ENCODE peak calls at places on chromosome 4, in six cellular contexts. One of them, this sample, is unnamed. For H3K4me1, the result is how much of the 10 kb centered on the place peaks cover.

GRCh38 chr4:93475730-93476129 is 352.8 kb upstream of the ATOH1 start:
- DNase-seq in adrenal gland: no peak
- DNase-seq in heart left ventricle: no peak
- DNase-seq in suprapubic skin: no peak
- DNase-seq in HCT116: no peak
- DNase-seq in HepG2: no peak
- DNase-seq in this sample: no peak

GRCh38 chr4:92182006-92182735 is 121.6 kb upstream of the GRID2 start:
- DNase-seq in adrenal gland: no peak
- DNase-seq in heart left ventricle: no peak
- DNase-seq in suprapubic skin: no peak
- DNase-seq in HCT116: no peak
- DNase-seq in HepG2: no peak
- DNase-seq in this sample: no peak

GRCh38 chr4:1383728-1384591 is 22.3 kb downstream of the NKX1-1 start:
- DNase-seq in adrenal gland: no peak
- DNase-seq in heart left ventricle: peak
- DNase-seq in suprapubic skin: no peak
- DNase-seq in HCT116: no peak
- DNase-seq in HepG2: no peak
- DNase-seq in this sample: no peak

GRCh38 chr4:68129793-68130192 is at the start of gene TMPRSS11F:
- DNase-seq in adrenal gland: no peak
- DNase-seq in heart left ventricle: no peak
- DNase-seq in suprapubic skin: no peak
- DNase-seq in HCT116: peak
- DNase-seq in HepG2: no peak
- DNase-seq in this sample: no peak

GRCh38 chr4:8306511-8307021 is 37.0 kb downstream of the HTRA3 start:
- DNase-seq in adrenal gland: no peak
- DNase-seq in heart left ventricle: no peak
- DNase-seq in suprapubic skin: peak
- DNase-seq in HCT116: no peak
- DNase-seq in HepG2: no peak
- DNase-seq in this sample: peak

GRCh38 chr4:56728512-56728911 is 47.4 kb upstream of the HOPX start:
- DNase-seq in adrenal gland: peak
- DNase-seq in heart left ventricle: peak
- DNase-seq in suprapubic skin: no peak
- DNase-seq in HCT116: no peak
- DNase-seq in HepG2: no peak
- DNase-seq in this sample: peak

GRCh38 chr4:126986828-126987227 is 645.9 kb upstream of the INTU start:
- DNase-seq in adrenal gland: no peak
- DNase-seq in heart left ventricle: no peak
- DNase-seq in suprapubic skin: no peak
- DNase-seq in HCT116: no peak
- DNase-seq in HepG2: no peak
- DNase-seq in this sample: no peak

GRCh38 chr4:9926591-9926990 is 94.7 kb downstream of the SLC2A9 start:
- DNase-seq in adrenal gland: no peak
- DNase-seq in heart left ventricle: no peak
- DNase-seq in suprapubic skin: no peak
- DNase-seq in HCT116: no peak
- DNase-seq in HepG2: no peak
- DNase-seq in this sample: no peak

GRCh38 chr4:170599894-170600293 is 510.1 kb upstream of the AADAT start:
- DNase-seq in adrenal gland: no peak
- DNase-seq in heart left ventricle: no peak
- DNase-seq in suprapubic skin: no peak
- DNase-seq in HCT116: no peak
- DNase-seq in HepG2: no peak
- DNase-seq in this sample: no peak

GRCh38 chr4:80417019-80417418 is 81.5 kb downstream of the CFAP299 start:
- DNase-seq in adrenal gland: no peak
- DNase-seq in heart left ventricle: no peak
- DNase-seq in suprapubic skin: no peak
- DNase-seq in HCT116: no peak
- DNase-seq in HepG2: no peak
- DNase-seq in this sample: no peak

GRCh38 chr4:104488151-104488550 is 6.5 kb downstream of the CXXC4 start:
- DNase-seq in adrenal gland: no peak
- DNase-seq in heart left ventricle: no peak
- DNase-seq in suprapubic skin: no peak
- DNase-seq in HCT116: no peak
- DNase-seq in HepG2: no peak
- DNase-seq in this sample: no peak

GRCh38 chr4:88526221-88526815 is 2.7 kb upstream of the PYURF start:
- DNase-seq in adrenal gland: no peak
- DNase-seq in heart left ventricle: no peak
- DNase-seq in suprapubic skin: no peak
- DNase-seq in HCT116: no peak
- DNase-seq in HepG2: no peak
- DNase-seq in this sample: no peak

GRCh38 chr4:54090804-54091623 is 8.9 kb upstream of the GSX2 start:
- DNase-seq in adrenal gland: no peak
- DNase-seq in heart left ventricle: peak
- DNase-seq in suprapubic skin: no peak
- DNase-seq in HCT116: no peak
- DNase-seq in HepG2: peak
- DNase-seq in this sample: no peak

GRCh38 chr4:183335369-183335940 is 13.2 kb upstream of the CLDN24 start:
- DNase-seq in adrenal gland: no peak
- DNase-seq in heart left ventricle: no peak
- DNase-seq in suprapubic skin: peak
- DNase-seq in HCT116: peak
- DNase-seq in HepG2: peak
- DNase-seq in this sample: no peak

GRCh38 chr4:122921971-122922876 is at the start of gene NUDT6:
- DNase-seq in adrenal gland: peak
- DNase-seq in heart left ventricle: peak
- DNase-seq in suprapubic skin: peak
- DNase-seq in HCT116: no peak
- DNase-seq in HepG2: peak
- DNase-seq in this sample: peak

GRCh38 chr4:122948671-122949070 is 26.3 kb upstream of the NUDT6 start:
- DNase-seq in adrenal gland: no peak
- DNase-seq in heart left ventricle: no peak
- DNase-seq in suprapubic skin: no peak
- DNase-seq in HCT116: no peak
- DNase-seq in HepG2: no peak
- DNase-seq in this sample: no peak

GRCh38 chr4:183602444-183603102 is 56.4 kb downstream of the RWDD4 start:
- DNase-seq in adrenal gland: no peak
- DNase-seq in heart left ventricle: no peak
- DNase-seq in suprapubic skin: no peak
- DNase-seq in HCT116: no peak
- DNase-seq in HepG2: no peak
- DNase-seq in this sample: no peak

GRCh38 chr4:55378617-55379467 is 16.9 kb upstream of the TMEM165 start:
- DNase-seq in adrenal gland: no peak
- DNase-seq in heart left ventricle: no peak
- DNase-seq in suprapubic skin: no peak
- DNase-seq in HCT116: peak
- DNase-seq in HepG2: no peak
- DNase-seq in this sample: no peak

GRCh38 chr4:66688674-66689073 is 856.6 kb downstream of the CENPC start:
- DNase-seq in adrenal gland: no peak
- DNase-seq in heart left ventricle: no peak
- DNase-seq in suprapubic skin: no peak
- DNase-seq in HCT116: no peak
- DNase-seq in HepG2: no peak
- DNase-seq in this sample: no peak

GRCh38 chr4:88938138-88938537 is 118.8 kb downstream of the FAM13A start:
- DNase-seq in adrenal gland: no peak
- DNase-seq in heart left ventricle: no peak
- DNase-seq in suprapubic skin: no peak
- DNase-seq in HCT116: no peak
- DNase-seq in HepG2: no peak
- DNase-seq in this sample: no peak

GRCh38 chr4:128776794-128777216 is 32.7 kb upstream of the JADE1 start:
- DNase-seq in adrenal gland: peak
- DNase-seq in heart left ventricle: peak
- DNase-seq in suprapubic skin: no peak
- DNase-seq in HCT116: no peak
- DNase-seq in HepG2: no peak
- DNase-seq in this sample: no peak

GRCh38 chr4:9970399-9971011 is 50.8 kb downstream of the SLC2A9 start:
- DNase-seq in adrenal gland: no peak
- DNase-seq in heart left ventricle: no peak
- DNase-seq in suprapubic skin: no peak
- DNase-seq in HCT116: no peak
- DNase-seq in HepG2: no peak
- DNase-seq in this sample: no peak

GRCh38 chr4:121726642-121727268 is 30.0 kb upstream of the ANXA5 start:
- DNase-seq in adrenal gland: no peak
- DNase-seq in heart left ventricle: no peak
- DNase-seq in suprapubic skin: no peak
- DNase-seq in HCT116: peak
- DNase-seq in HepG2: peak
- DNase-seq in this sample: no peak

GRCh38 chr4:95049838-95050237 is 292.1 kb downstream of the BMPR1B start:
- DNase-seq in adrenal gland: no peak
- DNase-seq in heart left ventricle: no peak
- DNase-seq in suprapubic skin: no peak
- DNase-seq in HCT116: no peak
- DNase-seq in HepG2: no peak
- DNase-seq in this sample: no peak

GRCh38 chr4:76611164-76611563 is 176.1 kb downstream of the SHROOM3 start:
- DNase-seq in adrenal gland: no peak
- DNase-seq in heart left ventricle: no peak
- DNase-seq in suprapubic skin: no peak
- DNase-seq in HCT116: no peak
- DNase-seq in HepG2: no peak
- DNase-seq in this sample: no peak

GRCh38 chr4:13750594-13750993 is 123.1 kb upstream of the BOD1L1 start:
- DNase-seq in adrenal gland: no peak
- DNase-seq in heart left ventricle: no peak
- DNase-seq in suprapubic skin: no peak
- DNase-seq in HCT116: no peak
- DNase-seq in HepG2: no peak
- DNase-seq in this sample: no peak

GRCh38 chr4:15598644-15599043 is 56.5 kb downstream of the FBXL5 start:
- DNase-seq in adrenal gland: no peak
- DNase-seq in heart left ventricle: no peak
- DNase-seq in suprapubic skin: no peak
- DNase-seq in HCT116: no peak
- DNase-seq in HepG2: no peak
- DNase-seq in this sample: no peak

GRCh38 chr4:41141910-41142309 is 72.4 kb downstream of the APBB2 start:
- DNase-seq in adrenal gland: no peak
- DNase-seq in heart left ventricle: no peak
- DNase-seq in suprapubic skin: no peak
- DNase-seq in HCT116: no peak
- DNase-seq in HepG2: no peak
- DNase-seq in this sample: no peak

DNA sequence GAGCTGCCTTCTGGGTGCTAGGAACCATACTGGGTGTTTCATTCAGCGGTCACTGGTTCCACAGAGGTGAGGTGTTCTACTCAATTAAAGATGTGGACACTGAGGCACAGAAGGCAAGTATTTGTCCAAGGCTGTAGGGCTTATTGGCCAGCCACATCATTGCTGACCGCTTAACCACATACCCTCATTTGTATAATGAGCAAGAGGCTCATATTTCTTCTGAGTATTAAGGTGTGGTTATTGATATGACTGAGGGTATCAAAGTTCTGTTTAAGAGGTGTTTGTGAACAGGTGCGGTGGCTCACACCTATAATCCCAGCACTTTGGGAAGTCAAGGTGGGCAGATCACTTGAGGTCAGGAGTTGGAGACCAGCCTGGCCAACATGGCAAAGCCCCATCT is 14.3 kb downstream of the RNF4 start:
- DNase-seq in adrenal gland: no peak
- DNase-seq in heart left ventricle: no peak
- DNase-seq in suprapubic skin: no peak
- DNase-seq in HCT116: no peak
- DNase-seq in HepG2: no peak
- DNase-seq in this sample: no peak
- H3K4me1 ChIP-seq in adrenal gland: half or more
- H3K4me1 ChIP-seq in heart left ventricle: half or more
- H3K4me1 ChIP-seq in suprapubic skin: half or more
- H3K4me1 ChIP-seq in HCT116: under half
- H3K4me1 ChIP-seq in HepG2: half or more
- H3K4me1 ChIP-seq in this sample: under half

DNA sequence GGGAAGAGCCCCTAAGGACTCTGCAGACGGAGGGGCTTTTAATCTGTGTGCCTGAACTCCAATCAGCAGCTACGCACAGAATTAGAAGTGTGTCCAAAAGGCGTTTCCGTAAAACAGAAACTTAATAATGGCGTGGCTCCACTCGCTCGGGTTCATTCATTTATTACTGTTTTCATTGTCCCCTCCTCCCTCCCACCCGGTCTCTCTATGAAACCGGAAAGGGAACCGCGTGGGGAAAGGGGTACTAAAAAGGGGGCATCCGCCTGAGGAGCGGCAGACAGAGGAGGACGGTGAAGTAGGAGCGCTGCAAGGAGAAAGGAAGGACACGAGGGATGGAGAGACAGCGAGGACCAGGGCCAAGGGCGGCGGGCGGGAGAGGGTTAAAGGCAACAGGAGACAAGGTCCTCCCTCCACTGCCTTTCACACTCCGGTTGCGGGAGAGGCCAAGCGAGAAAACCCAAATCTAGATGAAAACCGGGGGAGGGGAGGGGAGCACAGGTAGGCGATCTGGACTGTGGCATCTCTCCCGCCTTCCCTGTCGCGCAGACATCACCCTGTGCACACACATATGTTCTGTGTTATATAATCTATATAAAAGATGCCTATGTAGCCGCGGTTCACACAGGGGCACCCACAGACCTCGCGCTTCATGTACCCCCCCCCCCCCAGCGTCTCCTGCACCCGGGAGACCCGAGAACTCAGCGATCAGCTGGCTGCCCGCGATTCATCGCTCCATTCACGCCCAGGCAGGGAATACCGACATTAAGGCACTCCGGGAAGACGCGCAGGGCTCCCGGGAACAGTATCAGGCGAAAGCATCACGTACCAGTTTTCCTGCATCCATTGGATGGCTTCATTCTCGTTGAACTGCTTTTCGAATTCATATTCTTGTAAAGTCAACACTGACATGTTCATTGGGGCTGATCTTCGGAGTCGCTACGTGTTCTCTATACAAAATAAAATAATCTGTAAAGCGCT is 705 bp downstream of the ELOVL6 start:
- DNase-seq in adrenal gland: peak
- DNase-seq in heart left ventricle: no peak
- DNase-seq in suprapubic skin: no peak
- DNase-seq in HCT116: no peak
- DNase-seq in HepG2: no peak
- DNase-seq in this sample: peak
- TF ChIP-seq POLR2A in adrenal gland: no peak
- TF ChIP-seq POLR2A in heart left ventricle: no peak
- TF ChIP-seq POLR2A in suprapubic skin: no peak
- TF ChIP-seq POLR2A in HCT116: peak
- TF ChIP-seq POLR2A in HepG2: no peak
- TF ChIP-seq POLR2A in this sample: no peak

GRCh38 chr4:156969136-156969535 is 2.5 kb downstream of the PDGFC start:
- DNase-seq in adrenal gland: no peak
- DNase-seq in heart left ventricle: no peak
- DNase-seq in suprapubic skin: no peak
- DNase-seq in HCT116: no peak
- DNase-seq in HepG2: no peak
- DNase-seq in this sample: no peak
- H3K4me3 ChIP-seq in adrenal gland: no peak
- H3K4me3 ChIP-seq in heart left ventricle: peak
- H3K4me3 ChIP-seq in suprapubic skin: peak
- H3K4me3 ChIP-seq in HCT116: no peak
- H3K4me3 ChIP-seq in HepG2: peak
- H3K4me3 ChIP-seq in this sample: peak

GRCh38 chr4:161419822-161420221 is 744.0 kb downstream of the FSTL5 start:
- DNase-seq in adrenal gland: no peak
- DNase-seq in heart left ventricle: no peak
- DNase-seq in suprapubic skin: no peak
- DNase-seq in HCT116: no peak
- DNase-seq in HepG2: peak
- DNase-seq in this sample: no peak
- H3K4me1 ChIP-seq in adrenal gland: under half
- H3K4me1 ChIP-seq in heart left ventricle: under half
- H3K4me1 ChIP-seq in suprapubic skin: under half
- H3K4me1 ChIP-seq in HCT116: under half
- H3K4me1 ChIP-seq in HepG2: under half
- H3K4me1 ChIP-seq in this sample: under half

This sample was measured in uterus.